ENCODE peak calls at places on chromosomes 7 and 10, in four cellular contexts. One of them, this sample, is unnamed.

GRCh38 chr7:159031135-159031701 is 113.4 kb downstream of the VIPR2 start:
- DNase-seq in K562: no peak
- DNase-seq in GM12891: no peak
- DNase-seq in GM12878: no peak
- DNase-seq in this sample: no peak

GRCh38 chr10:6204063-6204340 is 1.3 kb downstream of the PFKFB3 start:
- DNase-seq in K562: no peak
- DNase-seq in GM12891: no peak
- DNase-seq in GM12878: no peak
- DNase-seq in this sample: no peak

GRCh38 chr7:1777122-1777521 is 107.0 kb downstream of the ELFN1 start:
- DNase-seq in K562: no peak
- DNase-seq in GM12891: no peak
- DNase-seq in GM12878: no peak
- DNase-seq in this sample: no peak

GRCh38 chr7:142808802-142809583 is 38.2 kb downstream of the PRSS2 start:
- DNase-seq in K562: peak; percentile 77
- DNase-seq in GM12891: no peak
- DNase-seq in GM12878: peak; percentile 96
- DNase-seq in this sample: no peak

GRCh38 chr7:26265061-26265460 is 26.6 kb upstream of the SNX10 start:
- DNase-seq in K562: no peak
- DNase-seq in GM12891: no peak
- DNase-seq in GM12878: no peak
- DNase-seq in this sample: no peak

GRCh38 chr10:10914129-10914528 is 103.5 kb upstream of the CELF2 start:
- DNase-seq in K562: no peak
- DNase-seq in GM12891: no peak
- DNase-seq in GM12878: no peak
- DNase-seq in this sample: no peak

GRCh38 chr7:141145630-141145982 is 71.7 kb downstream of the TMEM178B start:
- DNase-seq in K562: no peak
- DNase-seq in GM12891: no peak
- DNase-seq in GM12878: no peak
- DNase-seq in this sample: no peak

GRCh38 chr7:65503434-65504152 is 129.9 kb downstream of the ZNF92 start:
- DNase-seq in K562: no peak
- DNase-seq in GM12891: no peak
- DNase-seq in GM12878: no peak
- DNase-seq in this sample: no peak

GRCh38 chr10:113692271-113692670 is 12.6 kb downstream of the CASP7 start:
- DNase-seq in K562: no peak
- DNase-seq in GM12891: no peak
- DNase-seq in GM12878: no peak
- DNase-seq in this sample: no peak

GRCh38 chr7:132406039-132406438 is 170.2 kb downstream of the PLXNA4 start:
- DNase-seq in K562: no peak
- DNase-seq in GM12891: no peak
- DNase-seq in GM12878: no peak
- DNase-seq in this sample: no peak

GRCh38 chr10:80684217-80684616 is 146.5 kb downstream of the SH2D4B start:
- DNase-seq in K562: peak; percentile 82
- DNase-seq in GM12891: no peak
- DNase-seq in GM12878: no peak
- DNase-seq in this sample: no peak

GRCh38 chr10:77041636-77042258 is 595.9 kb downstream of the KCNMA1 start:
- DNase-seq in K562: no peak
- DNase-seq in GM12891: no peak
- DNase-seq in GM12878: no peak
- DNase-seq in this sample: peak; percentile 68

GRCh38 chr10:1581189-1581588 is 156.1 kb downstream of the ADARB2 start:
- DNase-seq in K562: peak; percentile 18
- DNase-seq in GM12891: no peak
- DNase-seq in GM12878: no peak
- DNase-seq in this sample: no peak

GRCh38 chr7:142516038-142516501 is 233.2 kb upstream of the PRSS1 start:
- DNase-seq in K562: peak; percentile 67
- DNase-seq in GM12891: peak; percentile 26
- DNase-seq in GM12878: peak; percentile 17
- DNase-seq in this sample: peak; percentile 28

GRCh38 chr7:14321947-14322346 is 332.5 kb upstream of the ETV1 start:
- DNase-seq in K562: no peak
- DNase-seq in GM12891: no peak
- DNase-seq in GM12878: no peak
- DNase-seq in this sample: no peak

GRCh38 chr7:51314041-51314440 is 2.6 kb downstream of the COBL start:
- DNase-seq in K562: no peak
- DNase-seq in GM12891: no peak
- DNase-seq in GM12878: no peak
- DNase-seq in this sample: no peak

GRCh38 chr10:94320285-94320914 is 42.3 kb downstream of the NOC3L start:
- DNase-seq in K562: peak; percentile 30
- DNase-seq in GM12891: peak; percentile 20
- DNase-seq in GM12878: no peak
- DNase-seq in this sample: peak; percentile 14

GRCh38 chr10:3470191-3470590 is 297.6 kb upstream of the PITRM1 start:
- DNase-seq in K562: no peak
- DNase-seq in GM12891: no peak
- DNase-seq in GM12878: no peak
- DNase-seq in this sample: no peak

GRCh38 chr10:33252324-33252723 is 82.1 kb downstream of the NRP1 start:
- DNase-seq in K562: no peak
- DNase-seq in GM12891: no peak
- DNase-seq in GM12878: no peak
- DNase-seq in this sample: no peak

GRCh38 chr10:106577266-106577665 is 587.2 kb downstream of the SORCS1 start:
- DNase-seq in K562: no peak
- DNase-seq in GM12891: no peak
- DNase-seq in GM12878: no peak
- DNase-seq in this sample: no peak

GRCh38 chr7:12943781-12944180 is 256.3 kb downstream of the ARL4A start:
- DNase-seq in K562: no peak
- DNase-seq in GM12891: no peak
- DNase-seq in GM12878: no peak
- DNase-seq in this sample: no peak

GRCh38 chr10:88156341-88156740 is 292.9 kb downstream of the PTEN start:
- DNase-seq in K562: no peak
- DNase-seq in GM12891: no peak
- DNase-seq in GM12878: no peak
- DNase-seq in this sample: no peak

GRCh38 chr10:88161070-88161469 is 297.6 kb downstream of the PTEN start:
- DNase-seq in K562: no peak
- DNase-seq in GM12891: no peak
- DNase-seq in GM12878: no peak
- DNase-seq in this sample: no peak

GRCh38 chr10:88159127-88159829 is 295.9 kb downstream of the PTEN start:
- DNase-seq in K562: no peak
- DNase-seq in GM12891: no peak
- DNase-seq in GM12878: no peak
- DNase-seq in this sample: no peak

GRCh38 chr10:88158506-88159123 is 295.2 kb downstream of the PTEN start:
- DNase-seq in K562: no peak
- DNase-seq in GM12891: no peak
- DNase-seq in GM12878: no peak
- DNase-seq in this sample: no peak

GRCh38 chr10:88157981-88158465 is 294.6 kb downstream of the PTEN start:
- DNase-seq in K562: no peak
- DNase-seq in GM12891: no peak
- DNase-seq in GM12878: no peak
- DNase-seq in this sample: no peak
- TF ChIP-seq SPI1 in K562: no peak
- TF ChIP-seq SPI1 in GM12891: no peak
- TF ChIP-seq SPI1 in GM12878: no peak
- TF ChIP-seq SPI1 in this sample: peak; percentile 20

GRCh38 chr7:46566375-46566774 is 645.3 kb upstream of the IGFBP3 start:
- DNase-seq in K562: no peak
- DNase-seq in GM12891: no peak
- DNase-seq in GM12878: no peak
- DNase-seq in this sample: no peak

GRCh38 chr7:46568420-46569116 is 647.5 kb upstream of the IGFBP3 start:
- DNase-seq in K562: no peak
- DNase-seq in GM12891: no peak
- DNase-seq in GM12878: no peak
- DNase-seq in this sample: no peak

GRCh38 chr7:46567858-46568257 is 646.8 kb upstream of the IGFBP3 start:
- DNase-seq in K562: no peak
- DNase-seq in GM12891: no peak
- DNase-seq in GM12878: no peak
- DNase-seq in this sample: no peak

GRCh38 chr7:46571996-46572395 is 650.9 kb upstream of the IGFBP3 start:
- DNase-seq in K562: no peak
- DNase-seq in GM12891: no peak
- DNase-seq in GM12878: no peak
- DNase-seq in this sample: no peak

GRCh38 chr7:46569117-46569433 is 648.0 kb upstream of the IGFBP3 start:
- DNase-seq in K562: no peak
- DNase-seq in GM12891: no peak
- DNase-seq in GM12878: no peak
- DNase-seq in this sample: no peak
- TF ChIP-seq SPI1 in K562: no peak
- TF ChIP-seq SPI1 in GM12891: no peak
- TF ChIP-seq SPI1 in GM12878: no peak
- TF ChIP-seq SPI1 in this sample: no peak

DNA sequence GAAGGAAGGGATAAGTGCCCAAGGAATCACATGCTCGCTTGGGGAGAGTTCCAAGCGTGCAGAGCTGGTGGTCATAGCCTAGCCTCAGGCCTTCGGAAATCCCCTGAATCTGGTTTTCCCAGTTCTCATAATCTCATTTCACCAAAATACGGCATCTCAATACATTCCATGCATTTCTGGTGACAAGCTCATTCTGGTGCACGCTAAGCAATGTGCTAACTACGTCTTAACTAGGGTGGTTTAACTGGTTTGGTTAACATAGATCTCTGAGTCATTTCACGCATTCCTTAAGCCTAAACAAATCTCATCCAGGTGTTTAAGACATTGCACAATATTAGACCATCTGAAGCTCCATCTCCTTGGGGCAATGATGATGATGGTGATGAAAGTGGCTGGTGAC is 72.9 kb upstream of the STEAP1B start:
- DNase-seq in K562: no peak
- DNase-seq in GM12891: no peak
- DNase-seq in GM12878: no peak
- DNase-seq in this sample: no peak
- TF ChIP-seq SPI1 in K562: no peak
- TF ChIP-seq SPI1 in GM12891: no peak
- TF ChIP-seq SPI1 in GM12878: no peak
- TF ChIP-seq SPI1 in this sample: no peak

DNA sequence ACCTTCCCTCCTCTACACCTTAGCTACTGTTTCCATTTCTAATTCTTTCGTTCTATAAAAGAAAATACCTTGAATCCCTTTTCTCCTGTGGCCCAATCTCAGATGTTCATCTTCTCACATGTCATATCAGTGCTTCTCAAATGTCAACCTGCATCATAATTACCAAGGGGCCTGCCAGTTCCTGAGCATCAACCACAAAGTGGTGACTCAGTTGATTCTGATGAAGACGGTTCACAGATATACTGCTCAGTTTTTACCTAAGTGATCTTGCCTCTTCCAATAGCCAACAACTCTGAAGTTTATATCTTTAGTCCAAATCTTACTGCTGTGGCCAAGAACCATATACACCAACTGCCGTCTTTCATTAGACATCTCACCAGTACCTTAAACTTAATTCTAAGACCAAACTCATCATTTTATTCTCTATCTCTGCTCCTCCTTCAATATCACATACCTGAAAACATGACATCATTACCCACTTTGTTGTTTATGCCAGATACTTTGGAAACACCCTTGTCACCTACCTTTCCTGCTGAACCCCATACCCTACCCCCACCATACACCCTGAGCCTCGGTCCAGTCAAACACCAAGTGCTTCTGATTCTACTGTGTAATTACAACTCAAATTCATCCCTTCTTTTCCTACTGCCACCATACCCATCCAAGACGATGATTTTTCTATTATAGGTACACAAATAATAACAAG is 115.5 kb downstream of the LMBR1 start:
- DNase-seq in K562: no peak
- DNase-seq in GM12891: no peak
- DNase-seq in GM12878: no peak
- DNase-seq in this sample: no peak
- TF ChIP-seq SPI1 in K562: no peak
- TF ChIP-seq SPI1 in GM12891: no peak
- TF ChIP-seq SPI1 in GM12878: no peak
- TF ChIP-seq SPI1 in this sample: no peak

GRCh38 chr7:21912931-21913780 is 32.5 kb downstream of the CDCA7L start:
- DNase-seq in K562: no peak
- DNase-seq in GM12891: no peak
- DNase-seq in GM12878: no peak
- DNase-seq in this sample: no peak

GRCh38 chr7:21916176-21916575 is 29.5 kb downstream of the CDCA7L start:
- DNase-seq in K562: no peak
- DNase-seq in GM12891: no peak
- DNase-seq in GM12878: no peak
- DNase-seq in this sample: no peak

GRCh38 chr7:21914671-21915070 is 31.0 kb downstream of the CDCA7L start:
- DNase-seq in K562: no peak
- DNase-seq in GM12891: no peak
- DNase-seq in GM12878: no peak
- DNase-seq in this sample: no peak

GRCh38 chr7:21915140-21915539 is 30.6 kb downstream of the CDCA7L start:
- DNase-seq in K562: no peak
- DNase-seq in GM12891: no peak
- DNase-seq in GM12878: no peak
- DNase-seq in this sample: no peak

DNA sequence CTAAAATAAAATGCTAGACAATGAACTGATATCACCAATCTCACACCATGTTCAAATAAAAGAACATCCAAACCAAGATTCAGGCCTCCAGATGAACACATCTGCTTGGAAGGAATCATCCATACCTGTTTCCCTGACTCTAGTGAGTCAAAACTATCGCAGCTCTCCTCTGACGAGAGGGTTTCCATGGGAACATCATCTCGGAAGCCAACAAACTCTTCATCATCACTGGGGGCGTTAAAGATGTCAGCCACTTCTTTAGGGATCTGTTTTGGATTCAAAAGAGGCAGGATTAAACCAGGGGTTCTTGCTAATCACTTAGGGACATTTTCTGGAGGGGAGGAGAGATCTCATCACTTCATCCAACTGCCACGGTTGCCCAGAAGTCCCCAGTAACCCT is 29.1 kb downstream of the CDCA7L start:
- DNase-seq in K562: no peak
- DNase-seq in GM12891: no peak
- DNase-seq in GM12878: no peak
- DNase-seq in this sample: no peak
- TF ChIP-seq SPI1 in K562: no peak
- TF ChIP-seq SPI1 in GM12891: no peak
- TF ChIP-seq SPI1 in GM12878: no peak
- TF ChIP-seq SPI1 in this sample: no peak

This sample was measured in HL-60.